ENCODE peak calls at places on chromosomes 6 and 20, in five cellular contexts. W is HS-5, G is pulmonary artery endothelial cell, J is Daoy, U is ACHN. E is an unnamed sample.

GRCh38 chr6:69771158-69771906 is 25.5 kb downstream of the LMBRD1 start:
- DNase-seq in W (no peak), G (no peak), U (no peak), J (no peak), E (no peak)

GRCh38 chr20:25859649-25860530 is 163.2 kb upstream of the ZNF337 start:
- DNase-seq in W (no peak), J (peak; percentile 89), U (no peak), G (no peak), E (no peak)

GRCh38 chr6:100257661-100258395 is 206.9 kb downstream of the SIM1 start:
- DNase-seq in J (peak; percentile 72), G (peak; percentile 27), U (peak; percentile 67), W (peak; percentile 35), E (peak; percentile 46)

GRCh38 chr20:51345601-51346101 is 196.9 kb downstream of the NFATC2 start:
- DNase-seq in W (peak; percentile 99), G (no peak), J (peak; percentile 87), U (no peak), E (no peak)

GRCh38 chr6:125050663-125051318 is 88.6 kb downstream of the RNF217 start:
- DNase-seq in G (no peak), U (no peak), J (no peak), W (no peak), E (no peak)

GRCh38 chr20:61951695-61952533 is 113.8 kb downstream of the TAF4 start:
- DNase-seq in G (no peak), J (no peak), W (no peak), U (no peak), E (no peak)

GRCh38 chr6:2790588-2790987 is 25.4 kb downstream of the WRNIP1 start:
- DNase-seq in J (no peak), W (no peak), G (no peak), U (peak; percentile 38), E (no peak)

GRCh38 chr6:148128014-148128730 is 214.5 kb upstream of the SASH1 start:
- DNase-seq in W (no peak), U (no peak), J (no peak), G (no peak), E (no peak)

GRCh38 chr20:58264271-58264670 is 35.8 kb upstream of the ANKRD60 start:
- DNase-seq in J (no peak), G (no peak), W (no peak), U (no peak), E (no peak)

GRCh38 chr6:18564775-18565174 is 177.6 kb downstream of the RNF144B start:
- DNase-seq in W (no peak), J (no peak), G (no peak), U (no peak), E (no peak)